ENCODE peak calls at places on chromosomes 7 and 10, in seven cellular contexts. E is GM23338, A is left ventricle myocardium inferior, I is endodermal cell, C is WERI-Rb-1, R is esophagus muscularis mucosa, X is GM12878. B is an unnamed sample. For H3K36me3, the result is how much of the 10 kb centered on the place peaks cover.

GRCh38 chr10:124678566-124679240 is 65.5 kb downstream of the FAM53B start:
- DNase-seq in C (no peak), X (no peak), E (no peak), I (no peak), R (no peak), A (peak), B (no peak)

GRCh38 chr10:50594012-50594411 is 29.7 kb downstream of the SGMS1 start:
- DNase-seq in A (no peak), I (no peak), E (no peak), X (no peak), C (no peak), R (no peak), B (peak)

GRCh38 chr7:64951250-64951848 is 39.5 kb downstream of the ZNF117 start:
- DNase-seq in A (no peak), X (peak), E (peak), I (no peak), C (no peak), R (no peak), B (no peak)

GRCh38 chr7:2730846-2731770 is 43.1 kb downstream of the AMZ1 start:
- DNase-seq in X (no peak), E (no peak), R (no peak), A (no peak), C (no peak), I (peak), B (no peak)

GRCh38 chr10:50415292-50415691 is 164.0 kb upstream of the ASAH2 start:
- DNase-seq in X (no peak), A (no peak), R (no peak), I (no peak), E (no peak), C (no peak), B (no peak)

GRCh38 chr7:146115665-146116451 is 743 bp upstream of the CNTNAP2 start:
- DNase-seq in C (peak), E (peak), A (peak), X (no peak), R (no peak), I (peak), B (no peak)

GRCh38 chr7:147474862-147475261 is 1115.7 kb upstream of the C7orf33 start:
- DNase-seq in C (no peak), I (no peak), E (no peak), R (no peak), A (no peak), X (no peak), B (no peak)

GRCh38 chr7:4753610-4754432 is 21.6 kb upstream of the AP5Z1 start:
- DNase-seq in C (peak), X (no peak), E (peak), A (peak), R (no peak), I (peak), B (no peak)

GRCh38 chr10:84088626-84089025 is 50.7 kb upstream of the GHITM start:
- DNase-seq in R (no peak), X (no peak), I (no peak), C (no peak), A (no peak), E (no peak), B (no peak)

GRCh38 chr10:132449051-132449825 is 52.2 kb downstream of the PWWP2B start:
- DNase-seq in X (no peak), R (no peak), I (peak), A (no peak), E (no peak), C (no peak), B (no peak)

GRCh38 chr7:80890839-80891544 is 27.9 kb downstream of the SEMA3C start:
- DNase-seq in E (no peak), X (no peak), A (no peak), I (no peak), C (no peak), R (no peak), B (no peak)

GRCh38 chr10:15169555-15170407 is 1.3 kb upstream of the NMT2 start:
- DNase-seq in I (no peak), C (no peak), R (no peak), E (no peak), A (no peak), X (no peak), B (no peak)

DNA sequence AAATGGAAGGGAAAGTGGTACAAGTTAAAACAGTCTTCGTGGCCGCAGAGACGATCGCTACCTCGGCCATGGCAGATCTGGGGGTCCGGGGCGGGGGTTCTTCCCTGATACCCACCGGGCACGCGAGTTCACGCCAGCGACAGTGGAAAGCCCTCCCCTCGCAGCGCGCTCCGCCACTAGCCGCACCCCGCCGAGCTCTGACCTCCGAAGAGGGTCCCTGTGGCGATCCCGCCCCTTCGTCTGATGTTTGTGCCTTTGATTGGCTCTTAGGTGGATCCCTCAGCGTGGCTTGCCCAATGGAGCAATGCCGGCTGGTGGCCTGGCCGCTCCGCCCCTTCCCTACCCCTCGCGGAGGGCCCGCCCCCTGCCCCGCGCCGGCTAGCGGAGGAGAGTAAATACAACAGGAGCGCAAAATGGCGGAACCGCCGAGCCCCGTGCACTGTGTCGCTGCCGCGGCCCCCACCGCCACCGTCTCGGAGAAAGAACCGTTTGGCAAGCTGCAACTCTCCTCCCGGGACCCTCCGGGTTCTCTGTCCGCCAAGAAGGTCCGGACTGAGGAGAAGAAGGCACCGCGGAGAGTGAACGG is at the start of gene RSBN1L:
- DNase-seq in A (peak), E (peak), X (peak), I (peak), R (peak), C (peak), B (peak)
- TF ChIP-seq CTCF in A (peak), E (peak), X (peak), I (peak), R (peak), C (peak), B (peak)

GRCh38 chr7:155746188-155746587 is 66.1 kb downstream of the SHH start:
- DNase-seq in I (no peak), X (no peak), C (no peak), E (no peak), A (no peak), R (no peak), B (no peak)
- H3K36me3 ChIP-seq in I (half or more), X (under half), C (half or more), E (under half), A (half or more), R (under half), B (under half)

DNA sequence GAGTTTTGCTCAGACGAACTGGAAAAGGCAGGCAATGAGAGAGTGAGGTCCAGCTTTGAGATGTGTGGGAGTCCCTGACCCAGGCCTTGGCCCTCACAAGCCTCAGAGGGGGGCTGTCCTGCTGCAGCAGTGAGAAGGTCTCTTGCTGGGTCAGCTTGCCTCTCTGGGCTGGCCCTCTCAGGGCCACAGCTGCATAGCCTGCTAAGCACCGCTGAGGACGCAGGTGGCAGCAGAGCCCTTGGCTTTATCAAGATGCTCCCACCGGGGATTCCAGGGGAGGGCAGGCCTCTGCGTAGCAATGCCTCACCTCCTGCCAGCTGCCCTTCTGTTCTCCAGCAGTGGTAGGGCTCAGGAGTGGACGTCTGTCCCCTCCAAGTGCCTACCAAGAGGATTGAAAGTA is 128.7 kb downstream of the COBL start:
- DNase-seq in X (no peak), C (peak), R (no peak), E (peak), I (peak), A (peak), B (no peak)
- TF ChIP-seq CTCF in X (peak), C (peak), R (no peak), E (peak), I (peak), A (peak), B (no peak)

GRCh38 chr7:53245721-53246120 is 210.3 kb downstream of the POM121L12 start:
- DNase-seq in X (no peak), C (no peak), A (no peak), E (no peak), I (no peak), R (no peak), B (no peak)
- H3K36me3 ChIP-seq in X (under half), C (under half), A (under half), E (under half), I (under half), R (under half), B (under half)

DNA sequence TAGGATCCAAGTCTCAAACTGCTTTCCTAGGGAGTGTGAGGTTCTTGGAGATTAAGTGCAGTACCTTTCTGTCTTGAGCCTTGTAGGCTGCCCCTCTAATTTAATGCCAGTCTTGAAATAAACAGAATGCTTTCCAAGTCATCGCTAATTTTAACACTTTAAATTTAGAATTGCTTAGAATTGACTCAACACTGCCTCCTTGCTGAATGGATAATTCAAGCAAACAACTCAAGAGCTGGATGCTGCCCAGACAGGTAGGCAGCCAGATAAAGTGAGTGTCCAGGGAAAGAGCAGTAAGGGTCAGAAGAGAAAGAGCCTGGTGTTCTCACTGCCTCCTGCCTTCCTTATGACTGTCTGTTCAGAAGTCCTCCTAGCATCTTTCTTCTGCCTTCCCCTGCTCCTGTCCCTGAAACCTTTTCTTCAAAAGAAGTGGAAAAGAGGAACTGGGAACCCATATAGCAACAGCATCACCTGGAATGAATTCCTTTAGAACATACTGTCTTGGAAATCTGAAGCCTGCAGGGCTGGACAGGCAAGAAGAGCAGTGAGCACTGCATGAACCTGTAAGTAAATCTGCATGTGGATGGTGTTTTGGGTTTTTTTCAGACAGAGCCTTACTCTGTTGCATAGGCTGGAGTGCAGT is 3.1 kb upstream of the GOT1 start:
- DNase-seq in C (no peak), X (no peak), A (no peak), I (no peak), E (peak), R (no peak), B (no peak)
- TF ChIP-seq CTCF in C (peak), X (peak), A (peak), I (peak), E (peak), R (peak), B (peak)

DNA sequence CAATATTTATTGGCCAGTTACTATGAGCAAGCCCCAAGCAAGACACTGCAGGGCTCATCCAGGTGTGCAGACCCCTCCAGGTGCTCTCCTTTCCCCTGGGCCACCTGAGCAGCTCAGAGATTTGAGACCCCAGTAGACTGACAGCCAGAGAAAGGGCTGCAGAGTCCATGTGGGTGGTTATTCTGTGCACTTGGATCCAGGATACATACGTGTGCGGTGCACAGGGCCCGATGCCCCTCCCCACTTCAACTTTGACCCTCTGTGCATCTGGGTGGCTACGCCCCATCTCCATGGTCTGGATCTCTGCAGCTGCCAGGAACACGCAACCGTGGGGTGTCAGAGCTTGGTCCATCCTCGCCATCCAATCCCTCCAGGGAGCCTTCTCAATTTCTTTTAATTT is 72.9 kb downstream of the MKI67 start:
- DNase-seq in A (no peak), X (no peak), C (no peak), E (no peak), I (no peak), R (no peak), B (no peak)
- H3K36me3 ChIP-seq in A (under half), X (under half), C (under half), E (under half), I (under half), R (under half), B (under half)

GRCh38 chr10:78508955-78509354 is 475.3 kb downstream of the RPS24 start:
- DNase-seq in I (no peak), E (no peak), C (no peak), R (peak), A (no peak), X (no peak), B (no peak)

GRCh38 chr10:78513330-78513729 is 479.7 kb downstream of the RPS24 start:
- DNase-seq in X (no peak), E (no peak), C (no peak), I (peak), A (no peak), R (peak), B (no peak)

GRCh38 chr10:78512205-78512550 is 478.5 kb downstream of the RPS24 start:
- DNase-seq in R (no peak), E (no peak), I (no peak), C (no peak), X (no peak), A (no peak), B (no peak)

GRCh38 chr10:78511324-78512204 is 477.9 kb downstream of the RPS24 start:
- DNase-seq in C (no peak), E (no peak), R (peak), A (no peak), X (no peak), I (no peak), B (no peak)

GRCh38 chr10:78510566-78511323 is 477.1 kb downstream of the RPS24 start:
- DNase-seq in I (no peak), A (no peak), X (no peak), E (no peak), C (peak), R (peak), B (no peak)
- TF ChIP-seq CTCF in I (peak), A (no peak), X (no peak), E (peak), C (peak), R (no peak), B (no peak)

DNA sequence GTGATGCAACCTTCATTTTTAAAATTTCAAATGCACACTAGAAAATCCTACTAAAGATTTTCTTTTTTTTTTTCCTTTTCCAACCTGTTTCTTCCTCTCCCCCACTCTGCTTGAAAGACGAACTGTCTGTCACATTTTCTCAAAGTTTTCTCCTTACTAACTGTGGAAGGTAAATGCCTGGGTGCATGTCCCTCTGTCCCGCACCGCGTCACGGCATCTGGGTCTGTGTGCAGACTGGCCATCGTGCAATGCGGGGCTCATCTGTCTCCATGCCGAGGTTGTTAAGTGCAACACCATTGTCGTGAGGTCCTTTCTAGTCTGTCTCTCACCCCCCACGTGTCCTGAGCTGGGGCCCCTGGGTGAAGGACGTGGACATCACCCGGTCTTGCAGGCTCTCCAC is 28.4 kb downstream of the PFKFB3 start:
- DNase-seq in I (no peak), A (no peak), R (no peak), X (no peak), C (no peak), E (no peak), B (no peak)
- H3K36me3 ChIP-seq in I (half or more), A (half or more), R (under half), X (under half), C (under half), E (under half), B (half or more)

DNA sequence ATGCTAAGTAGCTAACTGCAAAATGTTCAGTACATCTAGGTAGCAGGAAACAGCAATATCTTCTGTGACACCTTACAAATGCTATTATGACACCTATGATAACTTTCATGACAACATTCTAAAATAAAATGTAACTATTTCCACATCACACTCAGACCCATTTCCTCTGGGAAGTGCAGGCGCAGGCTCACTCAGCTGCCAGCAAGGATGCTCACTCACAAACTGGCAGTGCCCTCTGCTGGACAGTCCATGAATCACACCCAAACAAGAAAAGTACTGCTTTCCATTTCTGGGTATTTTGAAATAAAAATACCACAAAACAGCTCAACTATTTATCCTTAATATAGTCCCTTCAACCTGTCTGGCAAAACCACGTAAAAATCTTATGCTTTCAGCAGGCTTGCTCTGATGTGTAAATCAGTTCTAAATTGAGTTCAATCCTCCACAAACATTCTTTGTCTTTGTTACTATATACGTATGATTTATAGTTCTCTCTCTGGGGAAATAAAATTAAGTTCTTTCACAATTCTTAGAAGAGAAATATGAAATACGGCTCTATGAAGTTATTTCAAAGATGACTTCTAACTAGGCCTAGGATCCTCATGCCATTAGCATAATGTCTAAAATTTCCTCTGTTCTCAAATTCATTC is 176.6 kb downstream of the PARD3 start:
- DNase-seq in C (peak), I (peak), E (peak), X (peak), R (peak), A (peak), B (peak)
- TF ChIP-seq CTCF in C (peak), I (peak), E (peak), X (peak), R (peak), A (peak), B (peak)